ENCODE peak calls at places on chromosomes 1 and 21, in ten cellular contexts. One of them, this sample, is unnamed.
A peak's percentile ranks its signal among the peaks of the same experiment; 100 is the strongest.

GRCh38 chr1:226569879-226570547 is 21.4 kb downstream of the STUM start:
- DNase-seq in ELR: peak; percentile 53
- DNase-seq in epithelial cell of esophagus: no peak
- DNase-seq in stimulated activated CD8-positive, alpha-beta memory T cell treated with anti-CD3 and anti-CD28 coated beads, Interleukin-15, amount 100 ng/mL, for 4 hours: no peak
- DNase-seq in GM04504: no peak
- DNase-seq in activated CD8-positive, alpha-beta memory T cell treated with anti-CD3 and anti-CD28 coated beads, Interleukin-2, amount 50 U/mL, for 4 hours: peak; percentile 27
- DNase-seq in AG20443: peak; percentile 31
- DNase-seq in CD14-positive monocyte: no peak
- DNase-seq in NCI-H1092 treated with DMSO at 0.1 percent for 48 hours: no peak
- DNase-seq in SHP77: no peak
- DNase-seq in this sample: no peak

GRCh38 chr1:162497723-162498441 is at the start of gene UHMK1:
- DNase-seq in ELR: peak; percentile 96
- DNase-seq in epithelial cell of esophagus: peak; percentile 94
- DNase-seq in stimulated activated CD8-positive, alpha-beta memory T cell treated with anti-CD3 and anti-CD28 coated beads, Interleukin-15, amount 100 ng/mL, for 4 hours: peak; percentile 80
- DNase-seq in GM04504: peak; percentile 78
- DNase-seq in activated CD8-positive, alpha-beta memory T cell treated with anti-CD3 and anti-CD28 coated beads, Interleukin-2, amount 50 U/mL, for 4 hours: peak; percentile 84
- DNase-seq in AG20443: peak; percentile 97
- DNase-seq in CD14-positive monocyte: peak; percentile 89
- DNase-seq in NCI-H1092 treated with DMSO at 0.1 percent for 48 hours: peak; percentile 94
- DNase-seq in SHP77: peak; percentile 93
- DNase-seq in this sample: peak; percentile 92

GRCh38 chr1:225378880-225379279 is 49.0 kb downstream of the LBR start:
- DNase-seq in ELR: peak; percentile 26
- DNase-seq in epithelial cell of esophagus: peak; percentile 98
- DNase-seq in stimulated activated CD8-positive, alpha-beta memory T cell treated with anti-CD3 and anti-CD28 coated beads, Interleukin-15, amount 100 ng/mL, for 4 hours: no peak
- DNase-seq in GM04504: peak; percentile 73
- DNase-seq in activated CD8-positive, alpha-beta memory T cell treated with anti-CD3 and anti-CD28 coated beads, Interleukin-2, amount 50 U/mL, for 4 hours: no peak
- DNase-seq in AG20443: peak; percentile 87
- DNase-seq in CD14-positive monocyte: no peak
- DNase-seq in NCI-H1092 treated with DMSO at 0.1 percent for 48 hours: no peak
- DNase-seq in SHP77: peak; percentile 20
- DNase-seq in this sample: peak; percentile 69

GRCh38 chr1:7470904-7471638 is 300.0 kb upstream of the VAMP3 start:
- DNase-seq in ELR: peak; percentile 99
- DNase-seq in epithelial cell of esophagus: peak; percentile 99
- DNase-seq in stimulated activated CD8-positive, alpha-beta memory T cell treated with anti-CD3 and anti-CD28 coated beads, Interleukin-15, amount 100 ng/mL, for 4 hours: no peak
- DNase-seq in GM04504: peak; percentile 98
- DNase-seq in activated CD8-positive, alpha-beta memory T cell treated with anti-CD3 and anti-CD28 coated beads, Interleukin-2, amount 50 U/mL, for 4 hours: no peak
- DNase-seq in AG20443: peak; percentile 96
- DNase-seq in CD14-positive monocyte: no peak
- DNase-seq in NCI-H1092 treated with DMSO at 0.1 percent for 48 hours: no peak
- DNase-seq in SHP77: peak; percentile 74
- DNase-seq in this sample: peak; percentile 96

GRCh38 chr1:1148569-1148968 is 25.1 kb upstream of the TTLL10 start:
- DNase-seq in ELR: no peak
- DNase-seq in epithelial cell of esophagus: no peak
- DNase-seq in stimulated activated CD8-positive, alpha-beta memory T cell treated with anti-CD3 and anti-CD28 coated beads, Interleukin-15, amount 100 ng/mL, for 4 hours: no peak
- DNase-seq in GM04504: no peak
- DNase-seq in activated CD8-positive, alpha-beta memory T cell treated with anti-CD3 and anti-CD28 coated beads, Interleukin-2, amount 50 U/mL, for 4 hours: no peak
- DNase-seq in AG20443: no peak
- DNase-seq in CD14-positive monocyte: no peak
- DNase-seq in NCI-H1092 treated with DMSO at 0.1 percent for 48 hours: no peak
- DNase-seq in SHP77: no peak
- DNase-seq in this sample: no peak

GRCh38 chr21:34583926-34584563 is 30.9 kb downstream of the RCAN1 start:
- DNase-seq in ELR: no peak
- DNase-seq in epithelial cell of esophagus: no peak
- DNase-seq in stimulated activated CD8-positive, alpha-beta memory T cell treated with anti-CD3 and anti-CD28 coated beads, Interleukin-15, amount 100 ng/mL, for 4 hours: no peak
- DNase-seq in GM04504: no peak
- DNase-seq in activated CD8-positive, alpha-beta memory T cell treated with anti-CD3 and anti-CD28 coated beads, Interleukin-2, amount 50 U/mL, for 4 hours: no peak
- DNase-seq in AG20443: peak; percentile 53
- DNase-seq in CD14-positive monocyte: no peak
- DNase-seq in NCI-H1092 treated with DMSO at 0.1 percent for 48 hours: no peak
- DNase-seq in SHP77: no peak
- DNase-seq in this sample: no peak

GRCh38 chr1:205678286-205679111 is 1.8 kb downstream of the SLC45A3 start:
- DNase-seq in ELR: no peak
- DNase-seq in epithelial cell of esophagus: no peak
- DNase-seq in stimulated activated CD8-positive, alpha-beta memory T cell treated with anti-CD3 and anti-CD28 coated beads, Interleukin-15, amount 100 ng/mL, for 4 hours: no peak
- DNase-seq in GM04504: no peak
- DNase-seq in activated CD8-positive, alpha-beta memory T cell treated with anti-CD3 and anti-CD28 coated beads, Interleukin-2, amount 50 U/mL, for 4 hours: no peak
- DNase-seq in AG20443: no peak
- DNase-seq in CD14-positive monocyte: no peak
- DNase-seq in NCI-H1092 treated with DMSO at 0.1 percent for 48 hours: no peak
- DNase-seq in SHP77: no peak
- DNase-seq in this sample: peak; percentile 91

GRCh38 chr21:41562101-41563000 is 54.4 kb upstream of the TMPRSS2 start:
- DNase-seq in ELR: peak; percentile 57
- DNase-seq in epithelial cell of esophagus: no peak
- DNase-seq in stimulated activated CD8-positive, alpha-beta memory T cell treated with anti-CD3 and anti-CD28 coated beads, Interleukin-15, amount 100 ng/mL, for 4 hours: no peak
- DNase-seq in GM04504: peak; percentile 25
- DNase-seq in activated CD8-positive, alpha-beta memory T cell treated with anti-CD3 and anti-CD28 coated beads, Interleukin-2, amount 50 U/mL, for 4 hours: no peak
- DNase-seq in AG20443: peak; percentile 71
- DNase-seq in CD14-positive monocyte: no peak
- DNase-seq in NCI-H1092 treated with DMSO at 0.1 percent for 48 hours: no peak
- DNase-seq in SHP77: no peak
- DNase-seq in this sample: no peak

GRCh38 chr1:1778827-1779675 is 781 bp upstream of the NADK start:
- DNase-seq in ELR: peak; percentile 44
- DNase-seq in epithelial cell of esophagus: peak; percentile 84
- DNase-seq in stimulated activated CD8-positive, alpha-beta memory T cell treated with anti-CD3 and anti-CD28 coated beads, Interleukin-15, amount 100 ng/mL, for 4 hours: peak; percentile 68
- DNase-seq in GM04504: no peak
- DNase-seq in activated CD8-positive, alpha-beta memory T cell treated with anti-CD3 and anti-CD28 coated beads, Interleukin-2, amount 50 U/mL, for 4 hours: peak; percentile 77
- DNase-seq in AG20443: peak; percentile 45
- DNase-seq in CD14-positive monocyte: peak; percentile 92
- DNase-seq in NCI-H1092 treated with DMSO at 0.1 percent for 48 hours: no peak
- DNase-seq in SHP77: no peak
- DNase-seq in this sample: no peak

GRCh38 chr1:234897365-234897699 is 231.3 kb downstream of the TOMM20 start:
- DNase-seq in ELR: no peak
- DNase-seq in epithelial cell of esophagus: no peak
- DNase-seq in stimulated activated CD8-positive, alpha-beta memory T cell treated with anti-CD3 and anti-CD28 coated beads, Interleukin-15, amount 100 ng/mL, for 4 hours: no peak
- DNase-seq in GM04504: no peak
- DNase-seq in activated CD8-positive, alpha-beta memory T cell treated with anti-CD3 and anti-CD28 coated beads, Interleukin-2, amount 50 U/mL, for 4 hours: no peak
- DNase-seq in AG20443: no peak
- DNase-seq in CD14-positive monocyte: no peak
- DNase-seq in NCI-H1092 treated with DMSO at 0.1 percent for 48 hours: no peak
- DNase-seq in SHP77: no peak
- DNase-seq in this sample: no peak

GRCh38 chr1:7785108-7785507 is 1.0 kb downstream of the PER3 start:
- DNase-seq in ELR: no peak
- DNase-seq in epithelial cell of esophagus: no peak
- DNase-seq in stimulated activated CD8-positive, alpha-beta memory T cell treated with anti-CD3 and anti-CD28 coated beads, Interleukin-15, amount 100 ng/mL, for 4 hours: no peak
- DNase-seq in GM04504: no peak
- DNase-seq in activated CD8-positive, alpha-beta memory T cell treated with anti-CD3 and anti-CD28 coated beads, Interleukin-2, amount 50 U/mL, for 4 hours: no peak
- DNase-seq in AG20443: no peak
- DNase-seq in CD14-positive monocyte: no peak
- DNase-seq in NCI-H1092 treated with DMSO at 0.1 percent for 48 hours: no peak
- DNase-seq in SHP77: no peak
- DNase-seq in this sample: no peak

GRCh38 chr1:117077267-117077666 is 17.1 kb downstream of the TTF2 start:
- DNase-seq in ELR: peak; percentile 96
- DNase-seq in epithelial cell of esophagus: peak; percentile 99
- DNase-seq in stimulated activated CD8-positive, alpha-beta memory T cell treated with anti-CD3 and anti-CD28 coated beads, Interleukin-15, amount 100 ng/mL, for 4 hours: peak; percentile 46
- DNase-seq in GM04504: peak; percentile 69
- DNase-seq in activated CD8-positive, alpha-beta memory T cell treated with anti-CD3 and anti-CD28 coated beads, Interleukin-2, amount 50 U/mL, for 4 hours: no peak
- DNase-seq in AG20443: peak; percentile 62
- DNase-seq in CD14-positive monocyte: no peak
- DNase-seq in NCI-H1092 treated with DMSO at 0.1 percent for 48 hours: no peak
- DNase-seq in SHP77: no peak
- DNase-seq in this sample: peak; percentile 89

GRCh38 chr1:224180783-224181452 is 2.1 kb upstream of the DEGS1 start:
- DNase-seq in ELR: no peak
- DNase-seq in epithelial cell of esophagus: peak; percentile 34
- DNase-seq in stimulated activated CD8-positive, alpha-beta memory T cell treated with anti-CD3 and anti-CD28 coated beads, Interleukin-15, amount 100 ng/mL, for 4 hours: no peak
- DNase-seq in GM04504: no peak
- DNase-seq in activated CD8-positive, alpha-beta memory T cell treated with anti-CD3 and anti-CD28 coated beads, Interleukin-2, amount 50 U/mL, for 4 hours: no peak
- DNase-seq in AG20443: no peak
- DNase-seq in CD14-positive monocyte: no peak
- DNase-seq in NCI-H1092 treated with DMSO at 0.1 percent for 48 hours: no peak
- DNase-seq in SHP77: no peak
- DNase-seq in this sample: no peak

GRCh38 chr1:183403386-183403957 is 14.7 kb downstream of the NMNAT2 start:
- DNase-seq in ELR: no peak
- DNase-seq in epithelial cell of esophagus: no peak
- DNase-seq in stimulated activated CD8-positive, alpha-beta memory T cell treated with anti-CD3 and anti-CD28 coated beads, Interleukin-15, amount 100 ng/mL, for 4 hours: no peak
- DNase-seq in GM04504: no peak
- DNase-seq in activated CD8-positive, alpha-beta memory T cell treated with anti-CD3 and anti-CD28 coated beads, Interleukin-2, amount 50 U/mL, for 4 hours: no peak
- DNase-seq in AG20443: no peak
- DNase-seq in CD14-positive monocyte: no peak
- DNase-seq in NCI-H1092 treated with DMSO at 0.1 percent for 48 hours: no peak
- DNase-seq in SHP77: no peak
- DNase-seq in this sample: no peak

GRCh38 chr1:113283914-113284313 is 106.4 kb upstream of the MAGI3 start:
- DNase-seq in ELR: no peak
- DNase-seq in epithelial cell of esophagus: peak; percentile 35
- DNase-seq in stimulated activated CD8-positive, alpha-beta memory T cell treated with anti-CD3 and anti-CD28 coated beads, Interleukin-15, amount 100 ng/mL, for 4 hours: no peak
- DNase-seq in GM04504: no peak
- DNase-seq in activated CD8-positive, alpha-beta memory T cell treated with anti-CD3 and anti-CD28 coated beads, Interleukin-2, amount 50 U/mL, for 4 hours: no peak
- DNase-seq in AG20443: no peak
- DNase-seq in CD14-positive monocyte: no peak
- DNase-seq in NCI-H1092 treated with DMSO at 0.1 percent for 48 hours: no peak
- DNase-seq in SHP77: no peak
- DNase-seq in this sample: peak; percentile 7

GRCh38 chr1:21663251-21663950 is 5.8 kb downstream of the RAP1GAP start:
- DNase-seq in ELR: no peak
- DNase-seq in epithelial cell of esophagus: no peak
- DNase-seq in stimulated activated CD8-positive, alpha-beta memory T cell treated with anti-CD3 and anti-CD28 coated beads, Interleukin-15, amount 100 ng/mL, for 4 hours: no peak
- DNase-seq in GM04504: no peak
- DNase-seq in activated CD8-positive, alpha-beta memory T cell treated with anti-CD3 and anti-CD28 coated beads, Interleukin-2, amount 50 U/mL, for 4 hours: peak; percentile 13
- DNase-seq in AG20443: no peak
- DNase-seq in CD14-positive monocyte: peak; percentile 29
- DNase-seq in NCI-H1092 treated with DMSO at 0.1 percent for 48 hours: no peak
- DNase-seq in SHP77: no peak
- DNase-seq in this sample: no peak

GRCh38 chr1:211928222-211928856 is 97.8 kb upstream of the LPGAT1 start:
- DNase-seq in ELR: no peak
- DNase-seq in epithelial cell of esophagus: peak; percentile 93
- DNase-seq in stimulated activated CD8-positive, alpha-beta memory T cell treated with anti-CD3 and anti-CD28 coated beads, Interleukin-15, amount 100 ng/mL, for 4 hours: no peak
- DNase-seq in GM04504: no peak
- DNase-seq in activated CD8-positive, alpha-beta memory T cell treated with anti-CD3 and anti-CD28 coated beads, Interleukin-2, amount 50 U/mL, for 4 hours: no peak
- DNase-seq in AG20443: no peak
- DNase-seq in CD14-positive monocyte: no peak
- DNase-seq in NCI-H1092 treated with DMSO at 0.1 percent for 48 hours: no peak
- DNase-seq in SHP77: no peak
- DNase-seq in this sample: no peak

GRCh38 chr1:42784946-42785693 is at the start of gene TMEM269:
- DNase-seq in ELR: no peak
- DNase-seq in epithelial cell of esophagus: no peak
- DNase-seq in stimulated activated CD8-positive, alpha-beta memory T cell treated with anti-CD3 and anti-CD28 coated beads, Interleukin-15, amount 100 ng/mL, for 4 hours: peak; percentile 8
- DNase-seq in GM04504: no peak
- DNase-seq in activated CD8-positive, alpha-beta memory T cell treated with anti-CD3 and anti-CD28 coated beads, Interleukin-2, amount 50 U/mL, for 4 hours: peak; percentile 44
- DNase-seq in AG20443: peak; percentile 60
- DNase-seq in CD14-positive monocyte: no peak
- DNase-seq in NCI-H1092 treated with DMSO at 0.1 percent for 48 hours: no peak
- DNase-seq in SHP77: no peak
- DNase-seq in this sample: no peak

GRCh38 chr1:27341525-27342252 is at the start of gene SYTL1:
- DNase-seq in ELR: peak; percentile 76
- DNase-seq in epithelial cell of esophagus: peak; percentile 92
- DNase-seq in stimulated activated CD8-positive, alpha-beta memory T cell treated with anti-CD3 and anti-CD28 coated beads, Interleukin-15, amount 100 ng/mL, for 4 hours: no peak
- DNase-seq in GM04504: no peak
- DNase-seq in activated CD8-positive, alpha-beta memory T cell treated with anti-CD3 and anti-CD28 coated beads, Interleukin-2, amount 50 U/mL, for 4 hours: peak; percentile 66
- DNase-seq in AG20443: peak; percentile 84
- DNase-seq in CD14-positive monocyte: peak; percentile 72
- DNase-seq in NCI-H1092 treated with DMSO at 0.1 percent for 48 hours: no peak
- DNase-seq in SHP77: peak; percentile 49
- DNase-seq in this sample: peak; percentile 68

GRCh38 chr1:921011-921837 is 2.5 kb upstream of the SAMD11 start:
- DNase-seq in ELR: peak; percentile 79
- DNase-seq in epithelial cell of esophagus: peak; percentile 72
- DNase-seq in stimulated activated CD8-positive, alpha-beta memory T cell treated with anti-CD3 and anti-CD28 coated beads, Interleukin-15, amount 100 ng/mL, for 4 hours: no peak
- DNase-seq in GM04504: no peak
- DNase-seq in activated CD8-positive, alpha-beta memory T cell treated with anti-CD3 and anti-CD28 coated beads, Interleukin-2, amount 50 U/mL, for 4 hours: peak; percentile 39
- DNase-seq in AG20443: peak; percentile 90
- DNase-seq in CD14-positive monocyte: no peak
- DNase-seq in NCI-H1092 treated with DMSO at 0.1 percent for 48 hours: peak; percentile 33
- DNase-seq in SHP77: peak; percentile 41
- DNase-seq in this sample: peak; percentile 69

This sample was measured in fibroblast of pulmonary artery.